ENCODE peak calls at places on chromosomes 6 and 20, in nine cellular contexts. U is body of pancreas, T is right atrium auricular region, R is upper lobe of right lung, X is tibial nerve, J is pancreas, B is suprapubic skin, G is IMR-90, K is AG04450. I is an unnamed sample.

GRCh38 chr6:19827903-19828302 is 9.3 kb upstream of the ID4 start:
- DNase-seq in R (no peak), X (no peak), J (no peak), K (no peak), T (no peak), U (no peak), B (no peak), G (no peak), I (no peak)

GRCh38 chr6:152984387-152984872 is 1.6 kb upstream of the FBXO5 start:
- DNase-seq in J (no peak), B (no peak), G (no peak), T (no peak), K (no peak), U (no peak), X (no peak), R (no peak), I (no peak)

GRCh38 chr6:117503211-117503610 is 20.7 kb downstream of the DCBLD1 start:
- DNase-seq in G (no peak), K (no peak), T (no peak), X (no peak), B (no peak), J (no peak), U (no peak), R (no peak), I (no peak)

GRCh38 chr20:48052492-48052870 is 267.2 kb upstream of the SULF2 start:
- DNase-seq in J (no peak), R (no peak), U (no peak), B (no peak), T (no peak), K (no peak), X (no peak), G (no peak), I (no peak)

GRCh38 chr6:113873043-113873667 is 16.0 kb downstream of the MARCKS start:
- DNase-seq in J (peak), K (no peak), X (peak), B (no peak), U (peak), T (no peak), G (no peak), R (peak), I (no peak)

GRCh38 chr20:41631826-41632225 is 13.6 kb upstream of the CHD6 start:
- DNase-seq in K (no peak), J (no peak), U (no peak), T (peak), B (no peak), R (no peak), G (peak), X (no peak), I (no peak)

GRCh38 chr20:58891686-58892125 is 39.2 kb downstream of the GNAS start:
- DNase-seq in R (peak), U (peak), G (no peak), K (no peak), J (peak), X (no peak), T (no peak), B (no peak), I (no peak)

GRCh38 chr6:49252901-49253300 is 210.2 kb downstream of the MMUT start:
- DNase-seq in T (no peak), U (no peak), K (no peak), X (no peak), G (no peak), B (no peak), J (no peak), R (no peak), I (no peak)

GRCh38 chr6:14883921-14884320 is 361.9 kb upstream of the JARID2 start:
- DNase-seq in B (no peak), G (peak), T (no peak), U (no peak), J (no peak), K (no peak), R (no peak), X (no peak), I (no peak)

DNA sequence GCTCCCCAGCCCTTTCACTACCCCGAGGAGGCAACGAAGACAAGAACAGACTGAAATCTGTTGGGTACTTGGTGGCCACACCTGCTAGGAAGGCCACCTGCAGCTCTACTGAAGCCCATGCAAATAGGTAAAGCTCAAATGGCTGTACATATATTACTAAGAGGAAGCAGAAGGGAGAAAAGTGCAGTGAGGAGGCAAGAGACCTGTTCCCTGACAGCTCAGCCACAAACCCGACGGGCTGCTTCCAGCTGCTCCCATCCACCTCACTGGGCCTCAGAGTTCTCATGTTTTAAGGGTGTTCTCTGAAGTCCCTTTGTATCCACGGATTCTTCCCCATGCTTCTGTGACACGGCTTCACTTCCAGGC is 24.6 kb downstream of the TRAM2 start:
- DNase-seq in K (no peak), J (no peak), R (no peak), X (no peak), B (no peak), G (no peak), U (no peak), T (no peak), I (no peak)
- H3K27ac ChIP-seq in K (peak), J (peak), R (peak), X (peak), B (peak), G (peak), U (peak), T (peak), I (no peak)

DNA sequence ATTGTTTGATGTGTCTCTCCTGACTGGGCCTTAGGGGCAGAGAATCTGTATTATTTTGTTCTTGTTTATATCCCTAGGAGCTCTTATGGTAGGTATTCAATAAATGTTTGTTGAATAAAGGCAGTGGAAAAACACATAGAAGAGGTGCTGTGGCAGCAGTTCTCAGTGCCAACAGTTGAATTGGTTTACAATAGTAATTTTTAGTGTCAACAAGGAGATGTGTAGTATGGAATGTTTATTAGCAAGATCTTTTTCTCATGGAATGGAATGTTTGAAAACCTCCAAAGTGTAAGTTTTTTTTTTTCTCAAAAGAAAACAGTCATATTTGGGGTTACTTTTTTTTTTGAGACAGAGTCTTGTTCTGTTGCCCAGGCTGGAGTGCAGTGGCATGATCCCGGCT is 28.0 kb downstream of the ASXL1 start:
- DNase-seq in X (no peak), B (no peak), G (no peak), K (no peak), U (no peak), J (no peak), R (no peak), T (no peak), I (no peak)
- H3K27ac ChIP-seq in X (peak), B (no peak), G (no peak), K (no peak), U (no peak), J (no peak), R (no peak), T (no peak), I (peak)

DNA sequence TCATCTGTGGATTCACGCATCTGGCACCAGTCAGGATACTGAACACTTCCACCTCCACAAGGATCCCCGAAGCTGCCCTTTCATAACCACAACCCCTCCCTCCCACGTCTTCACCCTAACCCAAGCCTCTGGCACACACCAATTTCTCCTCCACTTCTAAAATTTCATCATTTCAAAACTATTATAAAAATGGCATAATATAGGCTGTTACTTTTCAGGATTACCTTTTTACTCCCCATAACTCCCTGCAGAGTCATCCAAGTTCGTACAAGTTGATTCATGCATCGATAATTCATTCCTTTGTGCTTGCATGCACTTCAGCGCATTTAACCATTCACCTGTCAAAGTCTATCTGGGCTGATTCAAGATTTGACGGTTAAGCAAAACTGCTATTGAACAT is 30.6 kb upstream of the LY86 start:
- DNase-seq in G (no peak), J (no peak), B (no peak), R (no peak), X (no peak), T (no peak), K (no peak), U (no peak), I (no peak)
- H3K27ac ChIP-seq in G (no peak), J (no peak), B (no peak), R (no peak), X (no peak), T (no peak), K (no peak), U (no peak), I (no peak)

GRCh38 chr6:159117031-159117430 is 52.2 kb upstream of the FNDC1 start:
- DNase-seq in K (no peak), X (no peak), G (peak), B (peak), R (no peak), T (no peak), J (no peak), U (no peak), I (no peak)
- H3K27ac ChIP-seq in K (no peak), X (peak), G (no peak), B (peak), R (peak), T (peak), J (peak), U (no peak), I (no peak)

GRCh38 chr6:157845493-157846259 is 22.6 kb downstream of the SNX9 start:
- DNase-seq in G (peak), U (no peak), X (no peak), K (no peak), T (no peak), R (no peak), B (no peak), J (no peak), I (no peak)
- H3K27ac ChIP-seq in G (no peak), U (no peak), X (no peak), K (no peak), T (no peak), R (no peak), B (no peak), J (no peak), I (no peak)

DNA sequence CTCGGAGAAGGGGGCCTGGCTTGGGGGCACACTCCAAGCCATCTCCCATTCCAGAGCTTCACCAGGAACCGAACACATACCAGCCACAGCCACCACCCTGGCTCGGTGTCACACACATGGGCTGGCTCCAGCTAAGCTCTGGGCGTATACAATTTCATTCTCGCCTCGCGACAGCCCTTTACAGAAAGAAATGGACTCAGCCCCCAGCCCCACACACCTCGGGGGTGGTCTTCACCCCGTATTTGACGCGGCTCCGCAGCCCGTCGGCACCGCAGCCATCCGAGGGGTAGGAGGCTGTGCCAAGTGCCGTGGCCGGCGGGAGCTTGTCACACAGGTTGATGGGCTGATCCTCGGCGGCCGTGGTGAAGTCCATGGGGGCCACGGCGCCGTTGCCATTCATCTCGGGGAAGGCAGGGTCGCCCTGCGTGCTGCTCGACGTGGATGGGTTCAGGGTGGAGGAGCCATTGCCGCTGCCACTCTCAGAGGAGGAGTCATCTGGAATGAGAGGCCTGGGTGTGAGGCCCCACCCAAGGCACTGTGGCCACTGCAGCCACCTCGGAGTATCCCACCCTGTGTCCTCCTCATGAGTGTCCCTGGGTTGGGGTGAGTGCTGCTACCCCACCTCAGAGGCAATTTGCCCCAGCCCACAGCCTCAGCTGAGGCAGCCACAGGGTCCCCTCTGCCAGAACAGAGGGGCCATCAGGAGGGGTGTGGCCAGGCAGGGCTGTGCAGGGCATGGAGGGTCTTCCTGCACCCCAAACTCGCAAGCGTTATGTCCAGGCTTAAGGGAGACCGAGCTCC is 98.0 kb downstream of the ASXL1 start:
- DNase-seq in T (no peak), G (no peak), K (no peak), J (peak), R (no peak), X (no peak), B (no peak), U (no peak), I (no peak)
- H3K27ac ChIP-seq in T (no peak), G (no peak), K (no peak), J (no peak), R (no peak), X (peak), B (no peak), U (peak), I (no peak)

DNA sequence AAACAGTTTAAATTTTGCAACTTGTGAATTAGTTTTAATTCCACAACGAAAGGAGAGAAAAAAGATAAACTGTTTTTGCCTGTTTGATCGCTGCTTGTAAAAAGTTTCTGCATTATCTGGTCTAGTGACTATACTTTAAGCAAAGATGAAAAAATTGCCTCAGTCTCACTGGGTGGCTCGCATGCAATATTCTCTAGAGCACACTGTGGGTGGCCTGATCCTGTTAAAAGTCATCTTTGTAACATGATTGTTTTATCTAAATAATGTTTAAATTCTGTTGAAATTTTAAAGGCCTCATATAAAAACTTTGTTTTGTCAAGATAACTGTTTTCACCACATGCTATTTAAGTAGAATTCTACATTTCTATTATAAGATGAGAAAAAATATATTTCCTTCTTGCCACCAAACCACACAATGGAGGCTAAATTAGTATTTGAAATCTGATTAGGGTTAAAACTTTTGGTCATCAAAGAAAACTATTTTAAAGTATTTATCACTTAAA is 56.9 kb downstream of the HUS1B start:
- DNase-seq in R (no peak), J (no peak), B (no peak), G (no peak), K (no peak), T (no peak), U (no peak), X (no peak), I (no peak)
- H3K27ac ChIP-seq in R (no peak), J (no peak), B (no peak), G (no peak), K (no peak), T (no peak), U (no peak), X (no peak), I (no peak)

GRCh38 chr6:143575840-143576498 is 64.4 kb upstream of the FUCA2 start:
- DNase-seq in T (no peak), R (no peak), U (no peak), X (no peak), G (no peak), J (no peak), B (no peak), K (no peak), I (no peak)
- H3K27ac ChIP-seq in T (no peak), R (no peak), U (no peak), X (no peak), G (peak), J (no peak), B (no peak), K (no peak), I (no peak)

GRCh38 chr20:24953621-24954133 is 4.6 kb downstream of the CST7 start:
- DNase-seq in X (no peak), B (no peak), G (no peak), U (no peak), R (no peak), K (no peak), T (no peak), J (no peak), I (no peak)
- H3K27ac ChIP-seq in X (peak), B (no peak), G (no peak), U (no peak), R (no peak), K (no peak), T (no peak), J (no peak), I (no peak)

GRCh38 chr6:148997863-148998262 is 251.0 kb downstream of the UST start:
- DNase-seq in U (no peak), K (no peak), J (no peak), X (no peak), B (no peak), G (peak), T (no peak), R (no peak), I (no peak)
- H3K27ac ChIP-seq in U (no peak), K (no peak), J (no peak), X (no peak), B (no peak), G (no peak), T (no peak), R (no peak), I (no peak)

I was measured in naive thymus-derived CD4-positive, alpha-beta T cell.